ENCODE peak calls at places on chromosomes 4 and X, in seven cellular contexts. One of them, this sample, is unnamed.

GRCh38 chr4:118033148-118034060 is 882 bp upstream of the NDST3 start:
- DNase-seq in tibial artery: no peak
- DNase-seq in Peyer's patch: no peak
- DNase-seq in HS-5: peak
- DNase-seq in head of caudate nucleus: peak
- DNase-seq in GM23248: peak
- DNase-seq in AG08395: peak
- DNase-seq in this sample: peak

GRCh38 chr4:158715787-158716186 is 7.4 kb downstream of the PPID start:
- DNase-seq in tibial artery: no peak
- DNase-seq in Peyer's patch: no peak
- DNase-seq in HS-5: no peak
- DNase-seq in head of caudate nucleus: no peak
- DNase-seq in GM23248: no peak
- DNase-seq in AG08395: no peak
- DNase-seq in this sample: no peak

GRCh38 chr4:87038837-87039715 is 104.3 kb downstream of the AFF1 start:
- DNase-seq in tibial artery: peak
- DNase-seq in Peyer's patch: peak
- DNase-seq in HS-5: peak
- DNase-seq in head of caudate nucleus: no peak
- DNase-seq in GM23248: peak
- DNase-seq in AG08395: peak
- DNase-seq in this sample: peak

GRCh38 chrX:123436512-123436911 is 252.4 kb downstream of the GRIA3 start:
- DNase-seq in tibial artery: no peak
- DNase-seq in Peyer's patch: no peak
- DNase-seq in HS-5: no peak
- DNase-seq in head of caudate nucleus: no peak
- DNase-seq in GM23248: no peak
- DNase-seq in AG08395: no peak
- DNase-seq in this sample: no peak

GRCh38 chr4:152107736-152108500 is 347.1 kb upstream of the GATB start:
- DNase-seq in tibial artery: no peak
- DNase-seq in Peyer's patch: no peak
- DNase-seq in HS-5: no peak
- DNase-seq in head of caudate nucleus: no peak
- DNase-seq in GM23248: no peak
- DNase-seq in AG08395: no peak
- DNase-seq in this sample: no peak

GRCh38 chr4:119627267-119628190 is 1.1 kb downstream of the PDE5A start:
- DNase-seq in tibial artery: peak
- DNase-seq in Peyer's patch: peak
- DNase-seq in HS-5: no peak
- DNase-seq in head of caudate nucleus: peak
- DNase-seq in GM23248: peak
- DNase-seq in AG08395: peak
- DNase-seq in this sample: peak

GRCh38 chr4:90403781-90404180 is 276.6 kb downstream of the CCSER1 start:
- DNase-seq in tibial artery: no peak
- DNase-seq in Peyer's patch: no peak
- DNase-seq in HS-5: no peak
- DNase-seq in head of caudate nucleus: no peak
- DNase-seq in GM23248: no peak
- DNase-seq in AG08395: no peak
- DNase-seq in this sample: no peak

GRCh38 chrX:130330706-130331105 is 9.0 kb upstream of the SLC25A14 start:
- DNase-seq in tibial artery: no peak
- DNase-seq in Peyer's patch: peak
- DNase-seq in HS-5: no peak
- DNase-seq in head of caudate nucleus: peak
- DNase-seq in GM23248: peak
- DNase-seq in AG08395: peak
- DNase-seq in this sample: peak

GRCh38 chr4:139555705-139556070 is 331 bp downstream of the SETD7 start:
- DNase-seq in tibial artery: peak
- DNase-seq in Peyer's patch: peak
- DNase-seq in HS-5: no peak
- DNase-seq in head of caudate nucleus: no peak
- DNase-seq in GM23248: peak
- DNase-seq in AG08395: peak
- DNase-seq in this sample: no peak

GRCh38 chrX:68193234-68193633 is 240.1 kb downstream of the OPHN1 start:
- DNase-seq in tibial artery: no peak
- DNase-seq in Peyer's patch: no peak
- DNase-seq in HS-5: no peak
- DNase-seq in head of caudate nucleus: no peak
- DNase-seq in GM23248: no peak
- DNase-seq in AG08395: no peak
- DNase-seq in this sample: no peak

GRCh38 chrX:20300822-20301221 is 34.1 kb upstream of the RPS6KA3 start:
- DNase-seq in tibial artery: no peak
- DNase-seq in Peyer's patch: no peak
- DNase-seq in HS-5: no peak
- DNase-seq in head of caudate nucleus: no peak
- DNase-seq in GM23248: no peak
- DNase-seq in AG08395: no peak
- DNase-seq in this sample: no peak

GRCh38 chrX:69264134-69264533 is 98.9 kb upstream of the PJA1 start:
- DNase-seq in tibial artery: no peak
- DNase-seq in Peyer's patch: no peak
- DNase-seq in HS-5: no peak
- DNase-seq in head of caudate nucleus: no peak
- DNase-seq in GM23248: no peak
- DNase-seq in AG08395: no peak
- DNase-seq in this sample: no peak

GRCh38 chrX:124289443-124289842 is 43.0 kb upstream of the TEX13D start:
- DNase-seq in tibial artery: no peak
- DNase-seq in Peyer's patch: no peak
- DNase-seq in HS-5: no peak
- DNase-seq in head of caudate nucleus: no peak
- DNase-seq in GM23248: no peak
- DNase-seq in AG08395: no peak
- DNase-seq in this sample: no peak

GRCh38 chr4:2932561-2932950 is 30.6 kb downstream of the NOP14 start:
- DNase-seq in tibial artery: peak
- DNase-seq in Peyer's patch: peak
- DNase-seq in HS-5: no peak
- DNase-seq in head of caudate nucleus: no peak
- DNase-seq in GM23248: no peak
- DNase-seq in AG08395: no peak
- DNase-seq in this sample: no peak

GRCh38 chrX:18210470-18210869 is 10.2 kb downstream of the BEND2 start:
- DNase-seq in tibial artery: no peak
- DNase-seq in Peyer's patch: no peak
- DNase-seq in HS-5: peak
- DNase-seq in head of caudate nucleus: no peak
- DNase-seq in GM23248: peak
- DNase-seq in AG08395: no peak
- DNase-seq in this sample: peak

GRCh38 chr4:147312376-147313046 is 168.4 kb upstream of the EDNRA start:
- DNase-seq in tibial artery: no peak
- DNase-seq in Peyer's patch: no peak
- DNase-seq in HS-5: no peak
- DNase-seq in head of caudate nucleus: no peak
- DNase-seq in GM23248: peak
- DNase-seq in AG08395: no peak
- DNase-seq in this sample: no peak

GRCh38 chrX:107000013-107000515 is at the start of gene MORC4:
- DNase-seq in tibial artery: peak
- DNase-seq in Peyer's patch: peak
- DNase-seq in HS-5: peak
- DNase-seq in head of caudate nucleus: peak
- DNase-seq in GM23248: peak
- DNase-seq in AG08395: peak
- DNase-seq in this sample: peak

This sample was measured in kidney tubule cell.